ENCODE peak calls at places on chromosomes 5 and 9, in six cellular contexts. G is activated T-helper 2 cell treated with anti-CD3 and anti-CD28 coated beads, Interferon-gamma antibody, Interleukin-2, Interleukin-4, amounts not matched to agents 10 μg/mL and 5 μg/mL and 100 μg/mL, durations not matched to agents 14 hours and 24 hours and 36 hours; N is stomach; X is T-helper 17 cell; Y is fibroblast of pulmonary artery; Z is head of caudate nucleus. H is an unnamed sample.

GRCh38 chr9:117414906-117415583 is at the start of gene ASTN2:
- DNase-seq in X (no peak), G (no peak), Z (peak; percentile 59), N (no peak), Y (no peak), H (no peak)

GRCh38 chr5:52861368-52861767 is 73.7 kb downstream of the ITGA1 start:
- DNase-seq in X (no peak), Y (no peak), Z (no peak), G (no peak), N (no peak), H (no peak)

GRCh38 chr9:68668127-68668526 is 36.9 kb upstream of the PIP5K1B start:
- DNase-seq in G (no peak), X (no peak), N (no peak), Z (no peak), Y (no peak), H (no peak)

GRCh38 chr9:132973713-132974112 is 4.8 kb upstream of the GFI1B start:
- DNase-seq in Z (no peak), G (no peak), N (no peak), Y (peak; percentile 21), X (no peak), H (peak; percentile 59)

GRCh38 chr9:116153765-116154333 is at the start of gene PAPPA:
- DNase-seq in N (no peak), X (no peak), G (no peak), Z (no peak), Y (no peak), H (no peak)

GRCh38 chr9:99852617-99853016 is 30.9 kb downstream of the NR4A3 start:
- DNase-seq in X (no peak), Z (no peak), Y (no peak), G (no peak), N (no peak), H (no peak)

GRCh38 chr9:27528886-27529315 is 713 bp downstream of the MOB3B start:
- DNase-seq in N (peak; percentile 52), G (peak; percentile 19), X (peak; percentile 20), Z (peak; percentile 62), Y (peak; percentile 11), H (peak; percentile 26)

GRCh38 chr5:125813221-125813974 is 609.8 kb upstream of the GRAMD2B start:
- DNase-seq in Y (no peak), N (no peak), Z (no peak), X (no peak), G (no peak), H (no peak)

GRCh38 chr9:446074-446699 is 231.5 kb downstream of the DOCK8 start:
- DNase-seq in G (no peak), Z (no peak), N (no peak), Y (no peak), X (no peak), H (no peak)

GRCh38 chr5:61523997-61524396 is 191.9 kb downstream of the ZSWIM6 start:
- DNase-seq in Z (no peak), G (no peak), N (no peak), X (no peak), Y (no peak), H (no peak)

GRCh38 chr5:1930501-1930879 is 47.8 kb upstream of the IRX4 start:
- DNase-seq in N (no peak), G (no peak), Y (no peak), X (no peak), Z (no peak), H (no peak)

GRCh38 chr9:81416476-81417298 is 272.7 kb downstream of the TLE1 start:
- DNase-seq in Y (no peak), G (no peak), N (no peak), X (no peak), Z (no peak), H (no peak)

GRCh38 chr5:38339446-38339845 is 81.1 kb downstream of the EGFLAM start:
- DNase-seq in X (no peak), N (no peak), Y (no peak), Z (no peak), G (no peak), H (no peak)

GRCh38 chr9:129489838-129490582 is 130.9 kb downstream of the C9orf50 start:
- DNase-seq in N (no peak), X (peak; percentile 37), Y (peak; percentile 67), G (peak; percentile 29), Z (no peak), H (no peak)

GRCh38 chr9:107487521-107488399 is 1.8 kb downstream of the KLF4 start:
- DNase-seq in N (peak; percentile 68), G (peak; percentile 20), Y (peak; percentile 63), Z (no peak), X (no peak), H (no peak)

GRCh38 chr5:172420215-172420934 is 34.0 kb downstream of the SH3PXD2B start:
- DNase-seq in N (peak; percentile 64), Z (peak; percentile 88), X (no peak), G (no peak), Y (peak; percentile 98), H (no peak)

GRCh38 chr5:171477101-171477500 is 57.7 kb downstream of the FGF18 start:
- DNase-seq in X (no peak), Y (no peak), N (no peak), Z (no peak), G (no peak), H (no peak)

GRCh38 chr5:56638768-56639238 is 176.5 kb upstream of the MAP3K1 start:
- DNase-seq in N (no peak), Z (no peak), G (no peak), X (peak; percentile 16), Y (no peak), H (no peak)

GRCh38 chr5:115096034-115096769 is 73.5 kb downstream of the TRIM36 start:
- DNase-seq in N (no peak), Y (no peak), G (no peak), Z (peak; percentile 30), X (no peak), H (peak; percentile 79)

GRCh38 chr5:138448481-138449398 is 9.9 kb downstream of the REEP2 start:
- DNase-seq in Y (no peak), X (no peak), Z (peak; percentile 40), N (no peak), G (no peak), H (no peak)

GRCh38 chr5:54721951-54722654 is 204.5 kb downstream of the SNX18 start:
- DNase-seq in N (no peak), X (no peak), G (no peak), Y (no peak), Z (no peak), H (no peak)

GRCh38 chr5:32329395-32329834 is 16.7 kb upstream of the MTMR12 start:
- DNase-seq in Z (peak; percentile 67), N (peak; percentile 76), Y (peak; percentile 77), G (peak; percentile 35), X (no peak), H (peak; percentile 53)

GRCh38 chr5:61069150-61069549 is 93.1 kb downstream of the SMIM15 start:
- DNase-seq in G (no peak), Z (no peak), Y (no peak), X (no peak), N (no peak), H (no peak)

GRCh38 chr9:112945620-112946208 is 55.0 kb upstream of the SLC46A2 start:
- DNase-seq in G (no peak), X (no peak), Z (no peak), Y (no peak), N (no peak), H (no peak)

GRCh38 chr5:18807256-18808193 is 1173.3 kb downstream of the TAF11L14 start:
- DNase-seq in X (no peak), N (no peak), Z (no peak), G (no peak), Y (no peak), H (no peak)

GRCh38 chr5:171709930-171710329 is 75.7 kb upstream of the SMIM23 start:
- DNase-seq in N (no peak), Y (no peak), G (no peak), X (no peak), Z (no peak), H (no peak)

GRCh38 chr5:151068571-151069197 is 12.2 kb downstream of the TNIP1 start:
- DNase-seq in X (no peak), N (no peak), Z (no peak), Y (no peak), G (no peak), H (peak; percentile 22)

GRCh38 chr9:35700031-35700430 is 10.3 kb upstream of the TPM2 start:
- DNase-seq in Y (no peak), G (no peak), X (no peak), N (no peak), Z (no peak), H (no peak)

GRCh38 chr9:126956929-126957686 is 42.5 kb downstream of the RALGPS1 start:
- DNase-seq in X (no peak), Z (no peak), G (no peak), Y (peak; percentile 42), N (no peak), H (no peak)

GRCh38 chr5:96893342-96893741 is 17.0 kb downstream of the ERAP2 start:
- DNase-seq in Y (peak; percentile 85), N (no peak), G (no peak), X (no peak), Z (no peak), H (no peak)

GRCh38 chr9:116494815-116495634 is 192.1 kb upstream of the TRIM32 start:
- DNase-seq in G (peak; percentile 8), X (no peak), Z (peak; percentile 32), N (peak; percentile 43), Y (no peak), H (no peak)

GRCh38 chr9:136328622-136329041 is 1.3 kb downstream of the GPSM1 start:
- DNase-seq in X (no peak), Y (peak; percentile 60), N (no peak), Z (peak; percentile 65), G (no peak), H (no peak)

GRCh38 chr9:97284798-97285197 is 22.7 kb upstream of the CCDC180 start:
- DNase-seq in Y (no peak), Z (no peak), G (no peak), X (no peak), N (no peak), H (no peak)

GRCh38 chr9:115328228-115328627 is 210.3 kb upstream of the TNC start:
- DNase-seq in X (no peak), G (no peak), N (no peak), Y (peak; percentile 29), Z (no peak), H (no peak)

GRCh38 chr9:128153947-128154695 is 4.9 kb downstream of the LCN2 start:
- DNase-seq in G (no peak), N (no peak), X (no peak), Z (no peak), Y (no peak), H (no peak)

H was measured in MV-4-11.